ENCODE peak calls at places on chromosomes 11 and 22, in five cellular contexts. K is GM23338, H is stomach, L is Panc1, U is spleen. M is an unnamed sample.
A peak's percentile ranks its signal among the peaks of the same experiment; 100 is the strongest.

GRCh38 chr11:64227405-64227956 is 1.4 kb downstream of the NUDT22 start:
- DNase-seq in K (no peak), H (peak; percentile 65), L (no peak), U (peak; percentile 74), M (no peak)

GRCh38 chr22:40982482-40983385 is 31.6 kb downstream of the RBX1 start:
- DNase-seq in K (no peak), H (no peak), L (no peak), U (peak; percentile 74), M (no peak)

GRCh38 chr11:120808616-120809050 is 215.3 kb upstream of the TBCEL start:
- DNase-seq in K (no peak), H (no peak), L (no peak), U (no peak), M (no peak)

GRCh38 chr11:6402561-6402981 is 12.3 kb downstream of the SMPD1 start:
- DNase-seq in K (no peak), H (no peak), L (no peak), U (no peak), M (no peak)

GRCh38 chr22:17606472-17606871 is 22.1 kb downstream of the ATP6V1E1 start:
- DNase-seq in K (no peak), H (no peak), L (no peak), U (peak; percentile 19), M (peak; percentile 20)

GRCh38 chr22:23984430-23984829 is 4.5 kb downstream of the GSTT2 start:
- DNase-seq in K (peak; percentile 21), H (no peak), L (no peak), U (no peak), M (no peak)

GRCh38 chr11:44257338-44258189 is 52.4 kb downstream of the ALX4 start:
- DNase-seq in K (no peak), H (peak; percentile 19), L (no peak), U (no peak), M (no peak)

GRCh38 chr11:74702383-74703007 is 28.7 kb downstream of the CHRDL2 start:
- DNase-seq in K (peak; percentile 86), H (peak; percentile 74), L (no peak), U (peak; percentile 81), M (peak; percentile 42)

GRCh38 chr11:12552677-12553076 is 121.5 kb upstream of the TEAD1 start:
- DNase-seq in K (no peak), H (no peak), L (no peak), U (no peak), M (no peak)

GRCh38 chr11:60127311-60127811 is 38.9 kb downstream of the MS4A2 start:
- DNase-seq in K (no peak), H (no peak), L (no peak), U (no peak), M (no peak)

GRCh38 chr22:32466496-32466895 is 2.2 kb upstream of the BPIFC start:
- DNase-seq in K (no peak), H (no peak), L (no peak), U (no peak), M (no peak)

GRCh38 chr11:36311926-36312592 is 16.0 kb downstream of the PRR5L start:
- DNase-seq in K (no peak), H (no peak), L (no peak), U (no peak), M (no peak)

GRCh38 chr22:43487311-43488030 is 75.7 kb downstream of the MPPED1 start:
- DNase-seq in K (no peak), H (no peak), L (no peak), U (no peak), M (no peak)

GRCh38 chr11:42237701-42238235 is 778.3 kb upstream of the LRRC4C start:
- DNase-seq in K (no peak), H (no peak), L (no peak), U (no peak), M (no peak)

GRCh38 chr11:27864046-27865025 is 164.1 kb upstream of the BDNF start:
- DNase-seq in K (no peak), H (no peak), L (no peak), U (no peak), M (no peak)

GRCh38 chr22:42427211-42427610 is 5.0 kb downstream of the NFAM1 start:
- DNase-seq in K (no peak), H (no peak), L (no peak), U (no peak), M (no peak)

GRCh38 chr11:19511413-19512183 is 201.0 kb upstream of the NAV2 start:
- DNase-seq in K (no peak), H (peak; percentile 46), L (no peak), U (no peak), M (no peak)

GRCh38 chr22:24069721-24070120 is 58.6 kb downstream of the CABIN1 start:
- DNase-seq in K (no peak), H (no peak), L (no peak), U (no peak), M (no peak)

DNA sequence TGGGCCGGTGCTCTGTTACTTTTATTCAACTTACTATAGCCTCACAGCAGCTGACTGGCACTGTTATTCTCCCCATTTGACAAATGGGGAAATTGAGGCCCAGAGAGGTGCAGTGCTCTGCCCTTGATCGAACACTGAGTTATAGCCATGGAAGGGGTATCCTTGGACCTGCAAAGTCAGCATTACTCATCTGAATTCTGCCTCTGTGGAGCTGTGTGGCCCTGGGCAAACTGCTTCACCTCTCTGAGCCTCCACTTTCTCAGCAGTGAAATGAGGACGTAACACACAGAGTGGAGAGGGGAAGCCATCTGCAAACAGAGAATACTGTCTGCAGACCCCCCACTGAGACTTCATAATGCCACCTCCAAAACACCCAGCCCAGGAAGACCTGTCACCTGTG is 25.3 kb downstream of the TPST2 start:
- DNase-seq in K (no peak), H (no peak), L (no peak), U (no peak), M (no peak)
- TF ChIP-seq POLR2AphosphoS5 in K (no peak), H (no peak), L (no peak), U (no peak), M (no peak)

DNA sequence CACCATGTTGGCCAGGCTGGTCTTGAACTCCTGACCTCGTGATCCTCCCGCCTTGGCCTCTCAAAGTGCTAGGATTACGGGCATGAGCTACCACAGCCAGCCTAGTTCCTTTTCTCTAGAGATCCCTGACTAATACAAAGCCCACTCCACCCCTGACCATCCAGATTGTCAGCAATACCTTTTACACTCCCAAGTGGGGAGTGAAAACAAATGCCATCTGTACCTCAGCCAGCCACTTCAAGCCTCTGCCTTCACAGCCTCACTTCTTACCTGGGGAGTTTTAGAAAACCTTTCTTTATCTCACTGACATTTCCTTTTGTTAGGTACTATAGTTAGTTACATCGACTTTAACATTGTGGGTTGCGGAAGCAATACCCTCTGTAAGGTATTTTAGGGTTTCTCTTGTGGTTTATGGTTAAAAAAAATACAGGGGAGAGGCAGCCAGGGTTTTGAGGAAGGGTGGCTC is 8.8 kb downstream of the TOM1 start:
- DNase-seq in K (no peak), H (no peak), L (no peak), U (no peak), M (no peak)
- H3K4me3 ChIP-seq in K (no peak overlapping the region), H (no peak overlapping the region), L (no peak overlapping the region), U (peak overlapping the region; percentile 16), M (no peak overlapping the region)

GRCh38 chr22:35625763-35626162 is 8.6 kb upstream of the MB start:
- DNase-seq in K (no peak), H (no peak), L (no peak), U (no peak), M (no peak)

GRCh38 chr22:35624547-35624946 is 7.4 kb upstream of the MB start:
- DNase-seq in K (no peak), H (no peak), L (no peak), U (no peak), M (no peak)

GRCh38 chr22:35628732-35629131 is 11.6 kb upstream of the MB start:
- DNase-seq in K (no peak), H (no peak), L (no peak), U (no peak), M (no peak)

GRCh38 chr22:35629406-35630234 is 12.5 kb upstream of the MB start:
- DNase-seq in K (peak; percentile 64), H (peak; percentile 50), L (no peak), U (no peak), M (no peak)

GRCh38 chr22:35627267-35628041 is 10.3 kb upstream of the MB start:
- DNase-seq in K (peak; percentile 85), H (peak; percentile 87), L (peak; percentile 59), U (no peak), M (no peak)
- TF ChIP-seq POLR2AphosphoS5 in K (peak; percentile 53), H (peak; percentile 75), L (no peak), U (peak; percentile 23), M (no peak)

DNA sequence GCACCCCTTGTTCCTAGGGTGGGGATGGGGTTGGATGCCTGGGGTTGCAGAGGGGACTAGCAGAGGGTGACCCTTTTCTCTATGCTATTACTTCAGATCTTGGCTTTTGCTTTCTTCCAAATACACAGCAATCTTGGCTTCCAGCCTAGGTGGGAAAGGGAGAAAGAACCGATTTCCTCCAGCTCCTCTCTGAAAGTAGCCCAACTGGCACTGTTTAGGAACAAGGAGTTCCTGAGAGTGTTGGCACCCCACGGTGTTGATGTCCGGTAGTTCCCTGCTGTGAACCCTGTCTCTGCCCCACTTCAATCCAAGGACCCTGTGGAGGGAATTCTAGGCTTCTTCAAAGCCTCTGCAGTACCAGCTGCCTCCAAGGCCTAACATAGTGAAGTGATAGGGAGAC is 1.1 kb upstream of the SLC3A2 start:
- DNase-seq in K (peak; percentile 53), H (peak; percentile 36), L (no peak), U (no peak), M (no peak)
- H3K4me3 ChIP-seq in K (peak overlapping the region; percentile 98), H (peak overlapping the region; percentile 95), L (no peak overlapping the region), U (peak overlapping the region; percentile 86), M (peak overlapping the region; percentile 89)

GRCh38 chr11:69296890-69297224 is 2.9 kb downstream of the MYEOV start:
- DNase-seq in K (no peak), H (peak; percentile 50), L (no peak), U (no peak), M (no peak)

GRCh38 chr11:69297225-69297925 is 3.4 kb downstream of the MYEOV start:
- DNase-seq in K (no peak), H (peak; percentile 92), L (peak; percentile 96), U (peak; percentile 95), M (peak; percentile 84)

GRCh38 chr11:69294621-69295078 is 695 bp downstream of the MYEOV start:
- DNase-seq in K (no peak), H (no peak), L (no peak), U (peak; percentile 71), M (no peak)

GRCh38 chr11:69295079-69295994 is 1.4 kb downstream of the MYEOV start:
- DNase-seq in K (no peak), H (no peak), L (no peak), U (peak; percentile 75), M (no peak)

DNA sequence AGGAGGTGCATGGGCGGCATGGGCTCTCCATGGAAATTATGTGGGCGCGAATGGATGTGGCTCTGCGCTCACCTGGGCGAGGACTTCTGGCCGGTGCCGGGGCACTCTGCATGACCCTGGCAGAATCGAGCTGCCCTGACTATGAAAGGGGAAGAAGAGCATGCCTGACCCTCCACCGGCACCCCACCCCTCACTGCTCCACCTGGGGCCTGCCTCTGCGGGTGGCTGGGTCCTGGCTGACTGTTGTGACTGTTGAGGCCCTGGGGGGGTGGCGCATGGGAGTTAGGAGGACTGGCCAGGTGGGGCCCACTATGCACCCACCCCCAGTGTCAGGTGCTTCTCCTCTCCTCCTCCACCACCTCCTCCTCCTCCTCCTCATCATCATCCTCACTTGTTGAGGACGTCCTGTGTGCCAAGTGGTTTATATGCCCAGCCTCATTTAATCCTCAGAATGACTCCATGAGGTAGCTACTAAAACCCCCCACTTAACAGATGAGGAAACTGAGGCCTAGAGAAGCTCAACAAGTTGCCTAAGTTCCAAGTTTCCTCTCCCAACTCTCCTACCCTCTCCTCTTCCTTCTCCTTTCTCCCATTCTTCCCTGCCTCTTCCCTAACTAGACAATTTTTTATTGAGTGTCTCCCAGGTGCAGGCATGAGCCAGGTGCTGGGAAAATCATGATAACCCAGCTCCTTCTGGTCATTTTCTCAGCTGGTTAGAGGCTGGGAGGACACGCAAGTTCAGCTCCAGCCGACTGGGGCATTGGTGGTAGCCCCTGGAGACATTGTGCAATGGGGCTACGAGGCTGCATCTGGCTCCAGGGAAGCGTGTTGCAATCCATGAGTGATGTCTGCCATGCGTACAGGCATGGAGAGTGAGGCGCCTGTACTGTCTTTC is 2.3 kb downstream of the MYEOV start:
- DNase-seq in K (no peak), H (peak; percentile 43), L (no peak), U (peak; percentile 86), M (no peak)
- TF ChIP-seq POLR2AphosphoS5 in K (no peak), H (peak; percentile 14), L (no peak), U (no peak), M (no peak)